ENCODE peak calls at places on chromosomes 7 and 10, in four cellular contexts. J is SK-N-SH, X is neural crest cell, Y is lower lobe of right lung. Z is an unnamed sample.

GRCh38 chr10:42646692-42647640 is 8.6 kb upstream of the ZNF33B start:
- DNase-seq in J (no peak), X (no peak), Y (no peak), Z (no peak)

GRCh38 chr7:55140221-55140980 is 121.6 kb downstream of the EGFR start:
- DNase-seq in J (no peak), X (no peak), Y (no peak), Z (no peak)

GRCh38 chr7:158581440-158582088 is 6.1 kb downstream of the PTPRN2 start:
- DNase-seq in J (no peak), X (no peak), Y (no peak), Z (no peak)

GRCh38 chr10:48493083-48493871 is 111.6 kb downstream of the ARHGAP22 start:
- DNase-seq in J (peak; percentile 73), X (no peak), Y (peak; percentile 71), Z (peak; percentile 9)

GRCh38 chr10:2367083-2367482 is 629.8 kb upstream of the ADARB2 start:
- DNase-seq in J (no peak), X (no peak), Y (no peak), Z (no peak)

GRCh38 chr10:64430690-64431323 is 909.6 kb downstream of the REEP3 start:
- DNase-seq in J (peak; percentile 6), X (peak; percentile 22), Y (no peak), Z (no peak)

GRCh38 chr10:74189999-74190421 is 39.0 kb downstream of the ADK start:
- DNase-seq in J (no peak), X (no peak), Y (no peak), Z (no peak)

GRCh38 chr7:815284-816216 is 16.7 kb upstream of the SUN1 start:
- DNase-seq in J (peak; percentile 92), X (peak; percentile 50), Y (peak; percentile 41), Z (no peak)

GRCh38 chr7:102891693-102892261 is 21.0 kb upstream of the LRRC17 start:
- DNase-seq in J (no peak), X (no peak), Y (no peak), Z (no peak)

GRCh38 chr10:132158122-132158741 is 28.5 kb upstream of the DPYSL4 start:
- DNase-seq in J (peak; percentile 88), X (no peak), Y (no peak), Z (peak; percentile 39)

GRCh38 chr10:131048595-131048994 is 262.9 kb downstream of the TCERG1L start:
- DNase-seq in J (no peak), X (no peak), Y (no peak), Z (no peak)

GRCh38 chr10:43089519-43089918 is 12.7 kb downstream of the RET start:
- DNase-seq in J (no peak), X (no peak), Y (no peak), Z (no peak)

GRCh38 chr7:94509264-94509878 is at the start of gene CASD1:
- DNase-seq in J (no peak), X (peak; percentile 46), Y (peak; percentile 81), Z (no peak)

GRCh38 chr10:88092975-88093374 is 229.6 kb downstream of the PTEN start:
- DNase-seq in J (peak; percentile 41), X (no peak), Y (no peak), Z (peak; percentile 29)

GRCh38 chr10:72126184-72126871 is 38.0 kb upstream of the SPOCK2 start:
- DNase-seq in J (peak; percentile 45), X (no peak), Y (no peak), Z (no peak)

GRCh38 chr10:17432738-17433137 is 21.7 kb downstream of the ST8SIA6 start:
- DNase-seq in J (no peak), X (no peak), Y (no peak), Z (no peak)

DNA sequence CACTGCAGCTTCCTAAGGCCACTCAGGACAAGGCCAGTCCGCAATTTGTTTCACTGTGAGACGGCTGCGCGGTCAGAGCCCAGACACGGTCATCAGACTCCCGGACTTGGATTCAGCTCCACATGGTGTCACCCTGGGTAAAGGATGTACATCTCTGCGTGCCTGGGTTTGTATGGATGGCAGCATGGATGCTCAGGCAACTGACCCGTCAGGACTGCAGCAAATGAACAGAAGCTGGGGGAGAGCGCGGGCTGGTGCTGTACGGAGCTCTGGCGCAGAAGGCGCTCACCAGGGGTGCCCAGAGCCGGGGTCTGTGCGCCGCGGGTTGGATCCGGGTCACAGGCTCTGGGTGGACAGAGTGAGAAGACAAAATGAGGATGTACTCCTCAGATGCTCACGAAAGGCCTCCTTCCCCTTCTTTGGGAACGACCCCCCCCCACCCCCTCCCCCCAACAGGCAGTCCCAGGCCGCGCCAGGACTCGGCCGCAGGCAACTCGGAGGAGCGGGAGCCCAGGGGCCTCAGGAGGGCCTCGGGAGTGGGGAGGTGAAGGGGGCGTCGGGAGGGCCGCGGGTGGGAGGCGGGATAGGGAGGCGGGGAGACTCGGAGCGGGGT is 92.4 kb downstream of the CXCL12 start:
- DNase-seq in J (no peak), X (no peak), Y (no peak), Z (no peak)
- TF ChIP-seq CTCF in J (no peak), X (no peak), Y (no peak), Z (no peak)

DNA sequence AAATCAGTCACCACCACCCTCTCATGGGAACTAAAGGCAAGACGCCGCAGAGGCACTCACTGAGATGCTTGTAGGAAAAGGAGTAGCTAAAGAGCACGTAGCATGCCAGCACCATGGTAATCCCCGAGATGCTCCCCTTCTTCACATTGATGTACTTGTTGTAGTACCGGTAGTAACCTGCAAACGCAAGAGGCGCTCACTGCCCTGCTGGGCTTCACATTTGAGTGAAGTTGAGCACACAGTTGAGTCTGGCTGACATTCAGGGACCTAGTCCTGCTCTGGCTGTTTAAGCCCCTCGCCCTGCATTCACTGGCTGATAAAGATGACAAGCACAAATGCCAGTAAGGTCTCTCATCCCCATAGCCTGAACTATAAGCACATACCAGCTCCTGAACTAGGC is 6.9 kb downstream of the ATP5MF start:
- DNase-seq in J (no peak), X (no peak), Y (no peak), Z (no peak)
- TF ChIP-seq CTCF in J (peak; percentile 54), X (peak; percentile 55), Y (no peak), Z (no peak)

GRCh38 chr7:128871050-128871449 is 8.4 kb downstream of the ATP6V1F start:
- DNase-seq in J (no peak), X (no peak), Y (no peak), Z (no peak)

GRCh38 chr7:128868624-128869137 is 6.0 kb downstream of the ATP6V1F start:
- DNase-seq in J (no peak), X (no peak), Y (no peak), Z (no peak)

GRCh38 chr7:128869944-128870285 is 7.3 kb downstream of the ATP6V1F start:
- DNase-seq in J (no peak), X (peak; percentile 33), Y (no peak), Z (no peak)

GRCh38 chr7:128867842-128868623 is 5.4 kb downstream of the ATP6V1F start:
- DNase-seq in J (peak; percentile 71), X (no peak), Y (no peak), Z (no peak)

DNA sequence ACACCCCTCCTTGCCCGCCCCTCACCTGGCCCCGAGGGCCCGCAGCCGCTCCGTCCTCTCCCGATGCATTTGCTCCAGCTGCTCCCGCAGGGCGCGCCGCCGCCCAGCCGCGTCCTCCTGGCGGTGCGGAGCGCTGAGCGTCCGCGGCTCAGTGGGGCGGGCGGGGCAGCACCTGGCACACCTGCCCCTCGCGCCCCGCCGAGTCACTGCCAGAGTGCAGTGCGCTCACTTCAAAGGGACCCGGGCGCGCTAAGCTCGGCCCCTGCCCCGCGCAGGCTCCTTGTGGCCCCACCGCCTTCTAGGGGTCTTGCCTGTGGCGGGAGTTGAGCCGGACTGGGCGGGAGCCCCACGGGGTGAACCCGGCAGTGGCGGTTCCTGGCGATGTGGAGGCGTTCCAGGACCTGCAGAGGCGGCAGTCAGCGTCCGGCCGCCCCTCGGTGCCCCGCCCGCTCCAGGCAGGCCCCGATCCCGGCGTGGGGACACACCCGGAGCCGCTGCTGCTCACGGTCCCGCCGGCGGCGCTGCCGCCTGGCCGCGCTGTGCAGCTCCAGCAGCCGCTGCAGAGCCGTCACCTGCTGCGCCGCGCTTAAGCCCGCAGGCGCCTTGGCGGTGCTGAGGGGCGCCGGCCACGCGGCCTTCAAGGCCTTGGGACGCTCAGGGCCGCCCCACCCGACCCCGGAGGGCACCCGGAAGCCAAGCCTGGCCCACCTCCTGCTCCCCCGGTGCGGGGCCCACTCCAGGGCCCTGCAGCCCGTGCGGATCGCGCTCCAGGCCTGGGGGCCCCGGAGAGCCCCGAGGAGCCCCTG is 6.7 kb downstream of the ATP6V1F start:
- DNase-seq in J (peak; percentile 87), X (peak; percentile 36), Y (peak; percentile 70), Z (peak; percentile 27)
- TF ChIP-seq CTCF in J (peak; percentile 44), X (peak; percentile 18), Y (peak; percentile 18), Z (no peak)

DNA sequence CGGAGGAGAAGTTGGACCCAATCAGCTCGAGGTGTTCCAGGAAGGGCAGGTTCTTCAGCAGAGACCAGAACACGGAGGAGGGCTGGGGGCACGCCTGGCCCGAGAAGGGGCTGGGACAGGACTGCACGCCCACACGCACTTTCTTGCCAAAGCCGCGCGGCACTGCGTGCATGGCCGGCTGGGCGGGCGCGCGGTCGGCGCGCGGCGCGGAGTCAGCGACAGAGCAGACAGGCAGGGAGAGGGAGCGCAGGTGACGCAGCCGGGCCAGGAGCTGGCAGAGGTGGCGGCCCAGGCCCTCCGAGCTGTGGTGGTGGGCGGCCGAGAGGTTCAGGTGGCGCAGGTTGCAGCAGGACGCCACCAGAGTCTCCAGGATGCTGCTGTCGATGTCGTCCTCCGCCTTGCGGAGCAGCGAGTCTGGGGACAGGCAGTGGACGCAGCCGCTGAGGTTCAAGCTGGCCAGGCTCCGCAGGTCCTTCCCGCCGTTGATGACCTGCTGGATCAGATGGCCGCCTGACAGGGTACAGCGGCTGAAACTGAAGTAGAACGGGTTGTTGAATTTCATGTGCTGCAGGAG is 77.2 kb upstream of the TNRC18 start:
- DNase-seq in J (peak; percentile 33), X (no peak), Y (no peak), Z (no peak)
- TF ChIP-seq CTCF in J (no peak), X (no peak), Y (no peak), Z (no peak)

GRCh38 chr7:138097064-138097741 is 20.9 kb downstream of the AKR1D1 start:
- DNase-seq in J (peak; percentile 44), X (peak; percentile 24), Y (no peak), Z (no peak)
- TF ChIP-seq CTCF in J (peak; percentile 16), X (peak; percentile 57), Y (peak; percentile 23), Z (no peak)

GRCh38 chr10:129850790-129851189 is 113.3 kb downstream of the EBF3 start:
- DNase-seq in J (no peak), X (no peak), Y (no peak), Z (no peak)

GRCh38 chr10:129848571-129849451 is 115.3 kb downstream of the EBF3 start:
- DNase-seq in J (no peak), X (no peak), Y (no peak), Z (no peak)

GRCh38 chr10:129848084-129848483 is 116.0 kb downstream of the EBF3 start:
- DNase-seq in J (no peak), X (no peak), Y (no peak), Z (no peak)

GRCh38 chr10:129849452-129849750 is 114.7 kb downstream of the EBF3 start:
- DNase-seq in J (no peak), X (no peak), Y (no peak), Z (no peak)

DNA sequence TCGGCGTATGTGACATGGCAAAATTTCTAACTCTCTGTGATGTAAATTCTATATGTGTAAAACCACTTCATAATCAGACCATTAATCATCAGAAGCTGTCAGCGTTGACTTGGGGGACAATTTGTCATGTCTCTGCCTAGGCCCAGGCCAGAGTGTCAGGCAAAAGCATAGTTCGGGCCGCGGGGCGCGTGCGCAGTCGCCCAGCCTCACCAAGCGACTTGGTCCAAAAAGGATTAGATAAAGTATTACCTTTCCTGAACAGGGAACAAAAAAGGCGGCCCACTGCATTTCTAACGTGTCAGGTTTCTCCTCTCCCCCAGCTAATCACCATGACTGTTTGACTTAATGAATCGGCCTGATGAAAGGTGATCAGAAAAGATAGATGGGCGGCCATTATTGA is 114.2 kb downstream of the EBF3 start:
- DNase-seq in J (no peak), X (no peak), Y (no peak), Z (no peak)
- TF ChIP-seq CTCF in J (no peak), X (no peak), Y (no peak), Z (no peak)

Z was measured in natural killer cell.